ENCODE peak calls at places on chromosomes 4 and X, in eight cellular contexts. One of them, this sample, is unnamed.
A peak's percentile ranks its signal among the peaks of the same experiment; 100 is the strongest.

GRCh38 chr4:85368932-85369331 is 106.0 kb upstream of the ARHGAP24 start:
- DNase-seq in kidney tubule cell: no peak
- DNase-seq in GM04503: no peak
- DNase-seq in SW480: no peak
- DNase-seq in fibroblast of mammary gland: no peak
- DNase-seq in GM23338: no peak
- DNase-seq in stimulated activated CD8-positive, alpha-beta memory T cell treated with anti-CD3 and anti-CD28 coated beads, Interleukin-7, amount 100 ng/mL, for 24 hours: no peak
- DNase-seq in NCI-H187: no peak
- DNase-seq in this sample: no peak

GRCh38 chrX:130413415-130413814 is 11.6 kb downstream of the RBMX2 start:
- DNase-seq in NCI-H187: no peak
- DNase-seq in SW480: no peak
- DNase-seq in fibroblast of mammary gland: peak; percentile 8
- DNase-seq in kidney tubule cell: no peak
- DNase-seq in GM23338: no peak
- DNase-seq in GM04503: peak; percentile 9
- DNase-seq in stimulated activated CD8-positive, alpha-beta memory T cell treated with anti-CD3 and anti-CD28 coated beads, Interleukin-7, amount 100 ng/mL, for 24 hours: no peak
- DNase-seq in this sample: no peak

GRCh38 chr4:8594097-8595038 is 1.8 kb downstream of the CPZ start:
- DNase-seq in stimulated activated CD8-positive, alpha-beta memory T cell treated with anti-CD3 and anti-CD28 coated beads, Interleukin-7, amount 100 ng/mL, for 24 hours: no peak
- DNase-seq in kidney tubule cell: peak; percentile 70
- DNase-seq in GM04503: peak; percentile 31
- DNase-seq in GM23338: peak; percentile 94
- DNase-seq in SW480: peak; percentile 58
- DNase-seq in NCI-H187: no peak
- DNase-seq in fibroblast of mammary gland: peak; percentile 76
- DNase-seq in this sample: peak; percentile 6

GRCh38 chrX:45134303-45134702 is 66.4 kb downstream of the DIPK2B start:
- DNase-seq in GM04503: no peak
- DNase-seq in kidney tubule cell: no peak
- DNase-seq in stimulated activated CD8-positive, alpha-beta memory T cell treated with anti-CD3 and anti-CD28 coated beads, Interleukin-7, amount 100 ng/mL, for 24 hours: no peak
- DNase-seq in fibroblast of mammary gland: no peak
- DNase-seq in SW480: no peak
- DNase-seq in GM23338: no peak
- DNase-seq in NCI-H187: no peak
- DNase-seq in this sample: peak; percentile 41

GRCh38 chr4:80071643-80072606 is 1.1 kb downstream of the ANTXR2 start:
- DNase-seq in stimulated activated CD8-positive, alpha-beta memory T cell treated with anti-CD3 and anti-CD28 coated beads, Interleukin-7, amount 100 ng/mL, for 24 hours: peak; percentile 22
- DNase-seq in GM23338: peak; percentile 69
- DNase-seq in GM04503: no peak
- DNase-seq in NCI-H187: no peak
- DNase-seq in kidney tubule cell: peak; percentile 39
- DNase-seq in fibroblast of mammary gland: no peak
- DNase-seq in SW480: peak; percentile 9
- DNase-seq in this sample: no peak

GRCh38 chr4:75189976-75190375 is 257.1 kb downstream of the PARM1 start:
- DNase-seq in NCI-H187: no peak
- DNase-seq in GM23338: no peak
- DNase-seq in fibroblast of mammary gland: no peak
- DNase-seq in GM04503: no peak
- DNase-seq in kidney tubule cell: no peak
- DNase-seq in stimulated activated CD8-positive, alpha-beta memory T cell treated with anti-CD3 and anti-CD28 coated beads, Interleukin-7, amount 100 ng/mL, for 24 hours: no peak
- DNase-seq in SW480: no peak
- DNase-seq in this sample: no peak

GRCh38 chr4:113336556-113336955 is 287.1 kb downstream of the ANK2 start:
- DNase-seq in stimulated activated CD8-positive, alpha-beta memory T cell treated with anti-CD3 and anti-CD28 coated beads, Interleukin-7, amount 100 ng/mL, for 24 hours: no peak
- DNase-seq in SW480: no peak
- DNase-seq in NCI-H187: no peak
- DNase-seq in GM04503: no peak
- DNase-seq in fibroblast of mammary gland: peak; percentile 17
- DNase-seq in GM23338: no peak
- DNase-seq in kidney tubule cell: peak; percentile 85
- DNase-seq in this sample: no peak

GRCh38 chr4:101258782-101259353 is 88.5 kb downstream of the PPP3CA start:
- DNase-seq in fibroblast of mammary gland: peak; percentile 18
- DNase-seq in GM23338: no peak
- DNase-seq in stimulated activated CD8-positive, alpha-beta memory T cell treated with anti-CD3 and anti-CD28 coated beads, Interleukin-7, amount 100 ng/mL, for 24 hours: no peak
- DNase-seq in kidney tubule cell: no peak
- DNase-seq in NCI-H187: no peak
- DNase-seq in SW480: no peak
- DNase-seq in GM04503: peak; percentile 23
- DNase-seq in this sample: no peak

GRCh38 chr4:111323916-111324315 is 701.0 kb upstream of the PITX2 start:
- DNase-seq in stimulated activated CD8-positive, alpha-beta memory T cell treated with anti-CD3 and anti-CD28 coated beads, Interleukin-7, amount 100 ng/mL, for 24 hours: no peak
- DNase-seq in NCI-H187: no peak
- DNase-seq in GM04503: peak; percentile 14
- DNase-seq in GM23338: no peak
- DNase-seq in kidney tubule cell: peak; percentile 6
- DNase-seq in fibroblast of mammary gland: peak; percentile 18
- DNase-seq in SW480: no peak
- DNase-seq in this sample: no peak

GRCh38 chrX:12702509-12703091 is 88.6 kb upstream of the PRPS2 start:
- DNase-seq in fibroblast of mammary gland: peak; percentile 3
- DNase-seq in kidney tubule cell: peak; percentile 4
- DNase-seq in GM23338: peak; percentile 58
- DNase-seq in NCI-H187: no peak
- DNase-seq in stimulated activated CD8-positive, alpha-beta memory T cell treated with anti-CD3 and anti-CD28 coated beads, Interleukin-7, amount 100 ng/mL, for 24 hours: no peak
- DNase-seq in GM04503: no peak
- DNase-seq in SW480: no peak
- DNase-seq in this sample: no peak

GRCh38 chr4:114272226-114272625 is 292.8 kb upstream of the ARSJ start:
- DNase-seq in stimulated activated CD8-positive, alpha-beta memory T cell treated with anti-CD3 and anti-CD28 coated beads, Interleukin-7, amount 100 ng/mL, for 24 hours: no peak
- DNase-seq in kidney tubule cell: peak; percentile 93
- DNase-seq in GM04503: peak; percentile 95
- DNase-seq in GM23338: no peak
- DNase-seq in SW480: no peak
- DNase-seq in NCI-H187: no peak
- DNase-seq in fibroblast of mammary gland: peak; percentile 98
- DNase-seq in this sample: no peak

GRCh38 chrX:67693928-67694327 is 150.1 kb downstream of the AR start:
- DNase-seq in stimulated activated CD8-positive, alpha-beta memory T cell treated with anti-CD3 and anti-CD28 coated beads, Interleukin-7, amount 100 ng/mL, for 24 hours: no peak
- DNase-seq in GM23338: no peak
- DNase-seq in fibroblast of mammary gland: peak; percentile 60
- DNase-seq in SW480: no peak
- DNase-seq in NCI-H187: no peak
- DNase-seq in GM04503: no peak
- DNase-seq in kidney tubule cell: peak; percentile 55
- DNase-seq in this sample: no peak

GRCh38 chrX:153723351-153724251 is 586 bp downstream of the BCAP31 start:
- DNase-seq in SW480: peak; percentile 59
- DNase-seq in NCI-H187: no peak
- DNase-seq in GM23338: peak; percentile 56
- DNase-seq in kidney tubule cell: peak; percentile 49
- DNase-seq in fibroblast of mammary gland: peak; percentile 38
- DNase-seq in stimulated activated CD8-positive, alpha-beta memory T cell treated with anti-CD3 and anti-CD28 coated beads, Interleukin-7, amount 100 ng/mL, for 24 hours: peak; percentile 32
- DNase-seq in GM04503: no peak
- DNase-seq in this sample: no peak

GRCh38 chrX:52923781-52924241 is 26.7 kb downstream of the FAM156B start:
- DNase-seq in NCI-H187: no peak
- DNase-seq in stimulated activated CD8-positive, alpha-beta memory T cell treated with anti-CD3 and anti-CD28 coated beads, Interleukin-7, amount 100 ng/mL, for 24 hours: no peak
- DNase-seq in SW480: peak; percentile 17
- DNase-seq in GM23338: no peak
- DNase-seq in GM04503: peak; percentile 9
- DNase-seq in kidney tubule cell: peak; percentile 54
- DNase-seq in fibroblast of mammary gland: peak; percentile 59
- DNase-seq in this sample: no peak

GRCh38 chrX:13067842-13068241 is 23.4 kb upstream of the FAM9C start:
- DNase-seq in SW480: no peak
- DNase-seq in kidney tubule cell: no peak
- DNase-seq in GM23338: no peak
- DNase-seq in GM04503: no peak
- DNase-seq in NCI-H187: no peak
- DNase-seq in fibroblast of mammary gland: no peak
- DNase-seq in stimulated activated CD8-positive, alpha-beta memory T cell treated with anti-CD3 and anti-CD28 coated beads, Interleukin-7, amount 100 ng/mL, for 24 hours: no peak
- DNase-seq in this sample: no peak

This sample was measured in amygdala.